ENCODE peak calls at places on chromosomes 3 and 15, in ten cellular contexts. One of them, this sample, is unnamed. For H3K4me1, the result is how much of the 10 kb centered on the place peaks cover.

GRCh38 chr3:150391200-150391599 is 16.9 kb upstream of the TSC22D2 start:
- DNase-seq in adrenal gland: no peak
- DNase-seq in A549: no peak
- DNase-seq in heart left ventricle: no peak
- DNase-seq in right cardiac atrium: no peak
- DNase-seq in PC-9: no peak
- DNase-seq in heart right ventricle: no peak
- DNase-seq in gastrocnemius medialis: no peak
- DNase-seq in tibial nerve: no peak
- DNase-seq in SJSA1: peak
- DNase-seq in this sample: no peak

GRCh38 chr15:45326776-45327175 is 51.6 kb downstream of the GATM start:
- DNase-seq in adrenal gland: no peak
- DNase-seq in A549: no peak
- DNase-seq in heart left ventricle: no peak
- DNase-seq in right cardiac atrium: no peak
- DNase-seq in PC-9: no peak
- DNase-seq in heart right ventricle: no peak
- DNase-seq in gastrocnemius medialis: no peak
- DNase-seq in tibial nerve: no peak
- DNase-seq in SJSA1: no peak
- DNase-seq in this sample: no peak

GRCh38 chr15:58222698-58223097 is 84.5 kb downstream of the AQP9 start:
- DNase-seq in adrenal gland: no peak
- DNase-seq in A549: no peak
- DNase-seq in heart left ventricle: no peak
- DNase-seq in right cardiac atrium: no peak
- DNase-seq in PC-9: no peak
- DNase-seq in heart right ventricle: no peak
- DNase-seq in gastrocnemius medialis: no peak
- DNase-seq in tibial nerve: no peak
- DNase-seq in SJSA1: no peak
- DNase-seq in this sample: no peak

GRCh38 chr3:53495518-53496501 is 1.4 kb downstream of the CACNA1D start:
- DNase-seq in adrenal gland: peak
- DNase-seq in A549: no peak
- DNase-seq in heart left ventricle: no peak
- DNase-seq in right cardiac atrium: no peak
- DNase-seq in PC-9: no peak
- DNase-seq in heart right ventricle: peak
- DNase-seq in gastrocnemius medialis: no peak
- DNase-seq in tibial nerve: no peak
- DNase-seq in SJSA1: no peak
- DNase-seq in this sample: no peak

GRCh38 chr15:83845230-83845629 is 191.3 kb downstream of the ADAMTSL3 start:
- DNase-seq in adrenal gland: no peak
- DNase-seq in A549: no peak
- DNase-seq in heart left ventricle: no peak
- DNase-seq in right cardiac atrium: no peak
- DNase-seq in PC-9: no peak
- DNase-seq in heart right ventricle: no peak
- DNase-seq in gastrocnemius medialis: no peak
- DNase-seq in tibial nerve: peak
- DNase-seq in SJSA1: no peak
- DNase-seq in this sample: no peak

GRCh38 chr15:78392430-78392829 is 45.6 kb upstream of the IREB2 start:
- DNase-seq in adrenal gland: no peak
- DNase-seq in A549: no peak
- DNase-seq in heart left ventricle: no peak
- DNase-seq in right cardiac atrium: no peak
- DNase-seq in PC-9: peak
- DNase-seq in heart right ventricle: no peak
- DNase-seq in gastrocnemius medialis: no peak
- DNase-seq in tibial nerve: no peak
- DNase-seq in SJSA1: no peak
- DNase-seq in this sample: no peak

GRCh38 chr3:82973810-82974209 is 1212.4 kb upstream of the GBE1 start:
- DNase-seq in adrenal gland: no peak
- DNase-seq in A549: no peak
- DNase-seq in heart left ventricle: no peak
- DNase-seq in right cardiac atrium: no peak
- DNase-seq in PC-9: no peak
- DNase-seq in heart right ventricle: no peak
- DNase-seq in gastrocnemius medialis: no peak
- DNase-seq in tibial nerve: no peak
- DNase-seq in SJSA1: no peak
- DNase-seq in this sample: no peak

GRCh38 chr3:101851072-101851471 is 1.8 kb downstream of the NFKBIZ start:
- DNase-seq in adrenal gland: no peak
- DNase-seq in A549: no peak
- DNase-seq in heart left ventricle: no peak
- DNase-seq in right cardiac atrium: no peak
- DNase-seq in PC-9: no peak
- DNase-seq in heart right ventricle: no peak
- DNase-seq in gastrocnemius medialis: no peak
- DNase-seq in tibial nerve: no peak
- DNase-seq in SJSA1: no peak
- DNase-seq in this sample: no peak

GRCh38 chr15:74134387-74135027 is 4.1 kb downstream of the ISLR2 start:
- DNase-seq in adrenal gland: peak
- DNase-seq in A549: no peak
- DNase-seq in heart left ventricle: peak
- DNase-seq in right cardiac atrium: peak
- DNase-seq in PC-9: no peak
- DNase-seq in heart right ventricle: peak
- DNase-seq in gastrocnemius medialis: no peak
- DNase-seq in tibial nerve: no peak
- DNase-seq in SJSA1: peak
- DNase-seq in this sample: no peak

GRCh38 chr3:123817413-123817812 is 66.7 kb downstream of the MYLK start:
- DNase-seq in adrenal gland: no peak
- DNase-seq in A549: no peak
- DNase-seq in heart left ventricle: no peak
- DNase-seq in right cardiac atrium: no peak
- DNase-seq in PC-9: no peak
- DNase-seq in heart right ventricle: no peak
- DNase-seq in gastrocnemius medialis: no peak
- DNase-seq in tibial nerve: no peak
- DNase-seq in SJSA1: peak
- DNase-seq in this sample: no peak

GRCh38 chr15:82158811-82159210 is 103.7 kb downstream of the EFL1 start:
- DNase-seq in adrenal gland: no peak
- DNase-seq in A549: no peak
- DNase-seq in heart left ventricle: peak
- DNase-seq in right cardiac atrium: no peak
- DNase-seq in PC-9: no peak
- DNase-seq in heart right ventricle: peak
- DNase-seq in gastrocnemius medialis: no peak
- DNase-seq in tibial nerve: no peak
- DNase-seq in SJSA1: no peak
- DNase-seq in this sample: no peak

GRCh38 chr3:123258811-123259420 is 57.2 kb downstream of the SEC22A start:
- DNase-seq in adrenal gland: no peak
- DNase-seq in A549: peak
- DNase-seq in heart left ventricle: no peak
- DNase-seq in right cardiac atrium: no peak
- DNase-seq in PC-9: peak
- DNase-seq in heart right ventricle: no peak
- DNase-seq in gastrocnemius medialis: no peak
- DNase-seq in tibial nerve: no peak
- DNase-seq in SJSA1: peak
- DNase-seq in this sample: peak

GRCh38 chr15:72423256-72423655 is 25.2 kb downstream of the TMEM202 start:
- DNase-seq in adrenal gland: no peak
- DNase-seq in A549: no peak
- DNase-seq in heart left ventricle: no peak
- DNase-seq in right cardiac atrium: no peak
- DNase-seq in PC-9: no peak
- DNase-seq in heart right ventricle: no peak
- DNase-seq in gastrocnemius medialis: no peak
- DNase-seq in tibial nerve: no peak
- DNase-seq in SJSA1: no peak
- DNase-seq in this sample: no peak
- H3K4me3 ChIP-seq in adrenal gland: no peak
- H3K4me3 ChIP-seq in A549: no peak
- H3K4me3 ChIP-seq in heart left ventricle: no peak
- H3K4me3 ChIP-seq in right cardiac atrium: no peak
- H3K4me3 ChIP-seq in PC-9: no peak
- H3K4me3 ChIP-seq in heart right ventricle: no peak
- H3K4me3 ChIP-seq in gastrocnemius medialis: no peak
- H3K4me3 ChIP-seq in tibial nerve: no peak
- H3K4me3 ChIP-seq in SJSA1: no peak
- H3K4me3 ChIP-seq in this sample: no peak

DNA sequence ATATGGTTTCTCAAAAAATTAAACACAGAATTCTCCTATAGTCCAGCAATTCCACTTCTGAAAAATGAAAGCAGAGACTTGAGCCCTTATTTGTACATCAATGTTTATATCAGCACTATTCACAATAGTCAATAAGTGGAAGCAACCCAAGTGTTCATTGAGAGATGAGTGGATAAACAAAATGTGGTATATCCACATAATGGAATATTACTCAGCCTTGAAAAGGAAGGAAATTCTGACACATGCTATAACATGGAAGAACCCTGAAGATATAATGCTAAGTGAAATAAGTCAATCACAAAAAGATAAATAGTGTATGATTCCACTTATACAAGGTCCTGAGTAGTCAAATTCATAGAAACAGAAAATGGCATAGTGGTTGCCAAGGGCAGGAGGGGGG is 76.6 kb downstream of the MTHFS start:
- DNase-seq in adrenal gland: no peak
- DNase-seq in A549: no peak
- DNase-seq in heart left ventricle: no peak
- DNase-seq in right cardiac atrium: no peak
- DNase-seq in PC-9: no peak
- DNase-seq in heart right ventricle: no peak
- DNase-seq in gastrocnemius medialis: no peak
- DNase-seq in tibial nerve: no peak
- DNase-seq in SJSA1: no peak
- DNase-seq in this sample: no peak
- H3K4me1 ChIP-seq in adrenal gland: under half
- H3K4me1 ChIP-seq in A549: under half
- H3K4me1 ChIP-seq in heart left ventricle: under half
- H3K4me1 ChIP-seq in right cardiac atrium: under half
- H3K4me1 ChIP-seq in PC-9: under half
- H3K4me1 ChIP-seq in heart right ventricle: under half
- H3K4me1 ChIP-seq in gastrocnemius medialis: under half
- H3K4me1 ChIP-seq in tibial nerve: under half
- H3K4me1 ChIP-seq in SJSA1: under half
- H3K4me1 ChIP-seq in this sample: under half

DNA sequence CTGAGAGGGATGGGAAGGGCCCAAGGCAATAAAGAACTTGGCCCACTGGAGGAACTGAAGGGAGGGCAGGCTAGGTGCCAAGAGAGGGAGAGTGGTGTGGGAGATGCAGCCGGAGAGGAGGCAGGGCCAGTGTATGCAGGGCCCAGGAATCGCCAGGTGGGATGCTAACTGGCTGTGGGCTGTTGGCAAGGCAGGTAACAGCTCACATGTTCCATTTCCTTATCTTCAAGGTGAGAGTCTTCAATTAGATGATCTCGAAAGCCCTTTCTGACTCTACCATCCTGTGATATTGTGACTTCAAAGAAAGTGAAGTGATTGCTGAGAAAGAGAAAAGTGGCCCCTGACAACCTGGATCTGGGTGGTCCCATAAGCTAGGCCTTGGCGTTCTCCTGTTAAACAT is 49.0 kb downstream of the CASR start:
- DNase-seq in adrenal gland: no peak
- DNase-seq in A549: no peak
- DNase-seq in heart left ventricle: no peak
- DNase-seq in right cardiac atrium: no peak
- DNase-seq in PC-9: no peak
- DNase-seq in heart right ventricle: no peak
- DNase-seq in gastrocnemius medialis: no peak
- DNase-seq in tibial nerve: no peak
- DNase-seq in SJSA1: no peak
- DNase-seq in this sample: no peak
- H3K4me3 ChIP-seq in adrenal gland: no peak
- H3K4me3 ChIP-seq in A549: no peak
- H3K4me3 ChIP-seq in heart left ventricle: no peak
- H3K4me3 ChIP-seq in right cardiac atrium: no peak
- H3K4me3 ChIP-seq in PC-9: no peak
- H3K4me3 ChIP-seq in heart right ventricle: no peak
- H3K4me3 ChIP-seq in gastrocnemius medialis: no peak
- H3K4me3 ChIP-seq in tibial nerve: no peak
- H3K4me3 ChIP-seq in SJSA1: no peak
- H3K4me3 ChIP-seq in this sample: no peak

GRCh38 chr3:43582876-43583275 is 38.9 kb downstream of the ANO10 start:
- DNase-seq in adrenal gland: no peak
- DNase-seq in A549: no peak
- DNase-seq in heart left ventricle: no peak
- DNase-seq in right cardiac atrium: no peak
- DNase-seq in PC-9: no peak
- DNase-seq in heart right ventricle: no peak
- DNase-seq in gastrocnemius medialis: no peak
- DNase-seq in tibial nerve: no peak
- DNase-seq in SJSA1: no peak
- DNase-seq in this sample: no peak

GRCh38 chr3:43584043-43584826 is 37.6 kb downstream of the ANO10 start:
- DNase-seq in adrenal gland: no peak
- DNase-seq in A549: no peak
- DNase-seq in heart left ventricle: no peak
- DNase-seq in right cardiac atrium: no peak
- DNase-seq in PC-9: no peak
- DNase-seq in heart right ventricle: no peak
- DNase-seq in gastrocnemius medialis: no peak
- DNase-seq in tibial nerve: no peak
- DNase-seq in SJSA1: no peak
- DNase-seq in this sample: no peak

GRCh38 chr3:43583481-43583880 is 38.3 kb downstream of the ANO10 start:
- DNase-seq in adrenal gland: no peak
- DNase-seq in A549: no peak
- DNase-seq in heart left ventricle: no peak
- DNase-seq in right cardiac atrium: no peak
- DNase-seq in PC-9: no peak
- DNase-seq in heart right ventricle: no peak
- DNase-seq in gastrocnemius medialis: no peak
- DNase-seq in tibial nerve: no peak
- DNase-seq in SJSA1: no peak
- DNase-seq in this sample: no peak

GRCh38 chr3:43581343-43581742 is 40.5 kb downstream of the ANO10 start:
- DNase-seq in adrenal gland: no peak
- DNase-seq in A549: no peak
- DNase-seq in heart left ventricle: no peak
- DNase-seq in right cardiac atrium: no peak
- DNase-seq in PC-9: no peak
- DNase-seq in heart right ventricle: no peak
- DNase-seq in gastrocnemius medialis: no peak
- DNase-seq in tibial nerve: no peak
- DNase-seq in SJSA1: no peak
- DNase-seq in this sample: no peak

DNA sequence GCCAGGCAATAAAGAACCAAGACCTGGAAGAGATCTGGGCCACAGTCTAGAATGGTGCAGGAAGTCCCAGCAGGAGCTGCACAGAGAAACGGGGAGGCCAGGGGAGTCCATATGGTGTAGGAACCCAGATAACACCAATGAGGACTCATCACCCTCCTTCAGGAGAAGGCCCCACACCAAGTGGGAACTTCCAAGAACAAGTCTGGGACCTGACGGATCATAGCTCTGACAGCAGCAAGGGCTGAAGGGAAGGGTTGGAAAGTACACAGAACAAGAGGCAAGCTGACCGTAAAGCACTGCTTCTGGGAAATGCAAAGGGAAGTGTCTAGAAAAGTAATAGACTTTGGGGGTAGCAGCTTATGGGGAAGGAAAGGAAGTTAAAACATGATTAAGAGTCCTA is 34.5 kb downstream of the ANO10 start:
- DNase-seq in adrenal gland: no peak
- DNase-seq in A549: no peak
- DNase-seq in heart left ventricle: no peak
- DNase-seq in right cardiac atrium: no peak
- DNase-seq in PC-9: no peak
- DNase-seq in heart right ventricle: no peak
- DNase-seq in gastrocnemius medialis: no peak
- DNase-seq in tibial nerve: no peak
- DNase-seq in SJSA1: no peak
- DNase-seq in this sample: no peak
- H3K4me1 ChIP-seq in adrenal gland: under half
- H3K4me1 ChIP-seq in A549: under half
- H3K4me1 ChIP-seq in heart left ventricle: under half
- H3K4me1 ChIP-seq in right cardiac atrium: under half
- H3K4me1 ChIP-seq in PC-9: under half
- H3K4me1 ChIP-seq in heart right ventricle: under half
- H3K4me1 ChIP-seq in gastrocnemius medialis: under half
- H3K4me1 ChIP-seq in tibial nerve: under half
- H3K4me1 ChIP-seq in SJSA1: under half
- H3K4me1 ChIP-seq in this sample: under half

This sample was measured in CD8-positive, alpha-beta memory T cell.